ENCODE peak calls at places on chromosomes 13 and 19, in seven cellular contexts. V is transverse colon, R is prostate gland, B is GM12878, Z is tibial nerve, L is breast epithelium, Y is sigmoid colon. N is an unnamed sample.

GRCh38 chr13:35131471-35131870 is 189.4 kb downstream of the NBEA start:
- DNase-seq in V (no peak), R (no peak), B (no peak), Z (no peak), L (no peak), Y (no peak), N (no peak)

GRCh38 chr19:14530005-14530348 is 583 bp downstream of the TECR start:
- DNase-seq in V (peak), R (no peak), B (no peak), Z (no peak), L (peak), Y (no peak), N (peak)

GRCh38 chr19:15449620-15450527 is at the start of gene WIZ:
- DNase-seq in V (peak), R (peak), B (no peak), Z (peak), L (peak), Y (peak), N (peak)

GRCh38 chr13:87698268-87698667 is 27.1 kb downstream of the SLITRK5 start:
- DNase-seq in V (no peak), R (no peak), B (no peak), Z (no peak), L (no peak), Y (no peak), N (no peak)

GRCh38 chr13:76683854-76684253 is 202.4 kb downstream of the KCTD12 start:
- DNase-seq in V (no peak), R (no peak), B (no peak), Z (no peak), L (no peak), Y (no peak), N (no peak)

GRCh38 chr19:34317311-34317927 is 47.6 kb upstream of the GPI start:
- DNase-seq in V (peak), R (no peak), B (no peak), Z (no peak), L (no peak), Y (peak), N (peak)

GRCh38 chr13:43953370-43953769 is 73.7 kb downstream of the LACC1 start:
- DNase-seq in V (no peak), R (no peak), B (no peak), Z (no peak), L (peak), Y (no peak), N (no peak)

GRCh38 chr19:50796634-50797428 is 6.6 kb downstream of the ACP4 start:
- DNase-seq in V (no peak), R (no peak), B (no peak), Z (no peak), L (no peak), Y (no peak), N (no peak)

GRCh38 chr13:85261757-85262346 is 537.4 kb downstream of the SLITRK6 start:
- DNase-seq in V (no peak), R (no peak), B (no peak), Z (no peak), L (no peak), Y (no peak), N (peak)

GRCh38 chr19:30227661-30228112 is 144.5 kb upstream of the ZNF536 start:
- DNase-seq in V (peak), R (peak), B (no peak), Z (no peak), L (no peak), Y (peak), N (peak)

GRCh38 chr13:26709461-26709860 is 51.1 kb downstream of the GPR12 start:
- DNase-seq in V (no peak), R (no peak), B (no peak), Z (no peak), L (no peak), Y (no peak), N (no peak)

GRCh38 chr13:66886248-66886647 is 343.9 kb downstream of the PCDH9 start:
- DNase-seq in V (no peak), R (no peak), B (no peak), Z (no peak), L (no peak), Y (no peak), N (no peak)

GRCh38 chr13:29435125-29435911 is 160.2 kb downstream of the SLC7A1 start:
- DNase-seq in V (no peak), R (no peak), B (no peak), Z (no peak), L (no peak), Y (peak), N (no peak)

GRCh38 chr19:14674764-14675163 is at the start of gene ADGRE3:
- DNase-seq in V (no peak), R (no peak), B (no peak), Z (no peak), L (no peak), Y (no peak), N (no peak)

GRCh38 chr13:48731957-48732569 is 78.3 kb downstream of the CYSLTR2 start:
- DNase-seq in V (peak), R (no peak), B (no peak), Z (no peak), L (no peak), Y (no peak), N (peak)

GRCh38 chr19:49469828-49470614 is 4.0 kb upstream of the FLT3LG start:
- DNase-seq in V (peak), R (no peak), B (peak), Z (no peak), L (no peak), Y (no peak), N (no peak)

GRCh38 chr13:38415233-38415632 is 65.6 kb downstream of the UFM1 start:
- DNase-seq in V (peak), R (no peak), B (peak), Z (no peak), L (no peak), Y (no peak), N (no peak)

GRCh38 chr13:45047394-45048328 is 58.3 kb downstream of the GPALPP1 start:
- DNase-seq in V (peak), R (peak), B (peak), Z (peak), L (peak), Y (peak), N (peak)

GRCh38 chr13:41694902-41695301 is 237.6 kb downstream of the RGCC start:
- DNase-seq in V (peak), R (peak), B (peak), Z (peak), L (no peak), Y (peak), N (no peak)

GRCh38 chr13:32309812-32310706 is 5.1 kb downstream of the ZAR1L start:
- DNase-seq in V (peak), R (no peak), B (no peak), Z (no peak), L (no peak), Y (no peak), N (peak)

GRCh38 chr13:37453246-37453645 is 145.3 kb downstream of the POSTN start:
- DNase-seq in V (no peak), R (no peak), B (no peak), Z (no peak), L (no peak), Y (no peak), N (no peak)

GRCh38 chr19:53871448-53871847 is 3.8 kb downstream of the MYADM start:
- DNase-seq in V (no peak), R (no peak), B (no peak), Z (no peak), L (no peak), Y (no peak), N (no peak)

GRCh38 chr19:48490980-48491792 is 20.4 kb downstream of the LMTK3 start:
- DNase-seq in V (peak), R (no peak), B (no peak), Z (no peak), L (peak), Y (no peak), N (peak)

GRCh38 chr19:9806781-9807180 is 12.1 kb downstream of the FBXL12 start:
- DNase-seq in V (no peak), R (no peak), B (no peak), Z (no peak), L (no peak), Y (no peak), N (no peak)

GRCh38 chr19:47445527-47445926 is 26.2 kb downstream of the SLC8A2 start:
- DNase-seq in V (no peak), R (no peak), B (no peak), Z (no peak), L (no peak), Y (no peak), N (no peak)

GRCh38 chr13:95083758-95084157 is 217.5 kb downstream of the ABCC4 start:
- DNase-seq in V (no peak), R (no peak), B (no peak), Z (no peak), L (no peak), Y (no peak), N (no peak)

GRCh38 chr19:18161691-18162039 is 8.7 kb downstream of the PIK3R2 start:
- DNase-seq in V (no peak), R (no peak), B (no peak), Z (no peak), L (no peak), Y (no peak), N (no peak)
- TF ChIP-seq POLR2A in V (no peak), R (no peak), B (no peak), Z (no peak), L (no peak), Y (no peak), N (no peak)

GRCh38 chr19:35816262-35816661 is 3.6 kb upstream of the PRODH2 start:
- DNase-seq in V (no peak), R (no peak), B (no peak), Z (no peak), L (no peak), Y (no peak), N (no peak)
- TF ChIP-seq POLR2A in V (no peak), R (no peak), B (no peak), Z (no peak), L (no peak), Y (no peak), N (no peak)

GRCh38 chr19:13116282-13117175 is at the start of gene TRMT1:
- DNase-seq in V (peak), R (peak), B (peak), Z (peak), L (peak), Y (peak), N (peak)

GRCh38 chr19:13117176-13117771 is 734 bp upstream of the TRMT1 start:
- DNase-seq in V (no peak), R (no peak), B (no peak), Z (no peak), L (no peak), Y (no peak), N (no peak)

GRCh38 chr19:13118424-13119193 is 545 bp downstream of the NACC1 start:
- DNase-seq in V (no peak), R (peak), B (no peak), Z (no peak), L (no peak), Y (peak), N (peak)

GRCh38 chr19:13117772-13118423 is at the start of gene NACC1:
- DNase-seq in V (peak), R (peak), B (no peak), Z (peak), L (peak), Y (peak), N (peak)

DNA sequence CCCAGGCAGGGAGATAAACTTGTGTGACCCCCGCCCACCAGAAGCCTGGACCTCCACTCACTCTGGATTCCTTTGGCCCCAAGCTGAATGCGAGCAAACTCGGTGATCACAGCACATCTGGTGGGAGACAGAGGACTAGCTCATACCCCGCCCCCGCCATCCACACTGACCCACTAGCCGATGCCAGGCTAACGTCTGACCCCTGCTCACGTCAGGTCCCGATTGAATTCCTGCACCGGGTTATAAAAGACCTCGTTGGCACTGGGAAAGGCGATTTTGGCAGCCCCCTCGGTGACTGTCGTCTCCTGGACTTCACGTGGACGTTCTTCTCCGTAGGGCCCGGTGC is 631 bp downstream of the TRMT1 start:
- DNase-seq in V (no peak), R (no peak), B (no peak), Z (no peak), L (no peak), Y (no peak), N (no peak)
- TF ChIP-seq POLR2A in V (no peak), R (no peak), B (no peak), Z (no peak), L (no peak), Y (no peak), N (no peak)

DNA sequence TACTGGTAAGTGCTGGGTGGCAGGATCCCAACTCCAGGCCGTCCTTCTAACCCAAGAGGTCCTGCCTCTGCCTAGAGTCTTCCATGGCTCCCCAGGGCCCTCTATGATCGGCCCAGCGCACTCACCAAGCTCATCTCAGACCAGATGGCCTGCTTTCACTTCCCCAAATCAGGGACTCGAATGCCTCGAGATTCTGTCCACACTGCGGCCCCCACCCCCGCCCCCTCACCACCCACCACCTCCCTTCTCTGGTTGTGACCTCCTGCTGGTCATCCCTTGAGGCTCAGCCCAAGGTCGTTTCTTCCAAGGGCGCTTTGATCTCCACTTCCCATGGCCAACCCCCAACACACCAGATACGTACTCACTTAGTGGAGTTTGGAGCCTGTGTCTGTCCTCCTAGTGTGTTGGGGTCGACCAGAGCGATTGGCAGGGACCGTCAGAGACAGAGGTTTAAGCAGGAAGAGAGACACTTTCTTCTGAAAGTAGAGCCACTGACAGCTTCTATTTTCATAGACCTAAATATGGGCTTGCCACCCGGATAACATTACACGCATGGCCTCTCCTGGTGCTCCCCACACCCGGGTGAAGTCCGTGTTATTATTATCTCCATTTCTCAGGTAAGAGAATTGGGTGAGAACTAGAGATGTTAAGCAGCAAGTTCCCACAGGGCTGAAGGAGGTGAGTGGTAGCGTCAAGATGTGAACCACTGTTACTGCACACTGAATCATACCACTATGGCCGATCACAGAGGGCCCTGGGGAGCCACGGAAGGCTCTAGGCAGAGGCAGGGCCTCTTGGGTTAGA is at the start of gene FCER2:
- DNase-seq in V (peak), R (no peak), B (peak), Z (no peak), L (no peak), Y (no peak), N (no peak)
- TF ChIP-seq POLR2A in V (no peak), R (no peak), B (peak), Z (no peak), L (no peak), Y (no peak), N (no peak)

DNA sequence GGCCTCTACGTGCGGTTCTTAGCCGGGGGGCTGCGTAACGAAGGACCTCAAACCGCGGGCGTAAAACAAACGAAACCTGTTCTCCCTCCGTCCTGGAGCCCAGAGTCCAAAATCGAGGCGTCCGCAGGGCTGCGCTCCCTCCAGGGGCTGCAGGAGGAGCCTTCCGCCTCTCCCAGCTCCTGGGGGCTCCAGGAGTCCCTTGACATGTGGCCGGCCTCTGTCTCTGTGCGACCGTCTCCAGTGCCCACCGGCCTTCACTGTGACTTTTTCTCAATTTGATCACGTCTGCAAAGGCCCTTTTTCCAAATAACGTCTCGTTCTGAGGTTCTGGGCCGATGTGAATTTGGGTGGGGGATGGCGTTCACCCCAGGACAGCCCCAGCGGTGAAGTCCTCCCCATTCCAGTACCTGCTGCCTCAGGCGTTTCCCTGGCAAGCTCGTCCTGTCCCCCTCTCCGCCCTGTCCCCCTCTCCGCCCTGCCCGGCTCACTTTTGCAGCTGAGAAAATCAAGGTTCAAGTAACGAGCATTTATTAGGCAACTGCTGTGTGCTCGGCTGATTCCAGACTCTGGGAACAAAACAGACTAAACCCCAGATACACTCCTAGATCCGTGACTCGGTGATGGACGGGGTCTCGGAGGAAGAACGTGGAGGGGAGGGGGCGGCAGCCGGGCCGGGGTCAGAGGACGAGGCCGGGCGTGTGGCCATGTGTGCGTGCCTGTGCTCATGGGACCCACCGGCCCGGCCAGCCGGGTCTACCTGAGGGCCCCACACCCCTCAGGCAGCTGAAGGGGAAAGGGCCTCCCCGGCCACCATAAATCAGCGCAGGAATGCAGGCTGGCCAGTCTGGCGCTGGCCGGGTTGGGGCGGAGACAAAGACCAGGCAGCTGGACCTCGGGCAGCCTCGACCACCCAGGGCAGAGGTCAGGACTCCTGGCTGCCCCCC is 28.1 kb upstream of the WDR18 start:
- DNase-seq in V (peak), R (no peak), B (no peak), Z (no peak), L (no peak), Y (no peak), N (no peak)
- TF ChIP-seq POLR2A in V (no peak), R (no peak), B (no peak), Z (no peak), L (no peak), Y (no peak), N (no peak)

DNA sequence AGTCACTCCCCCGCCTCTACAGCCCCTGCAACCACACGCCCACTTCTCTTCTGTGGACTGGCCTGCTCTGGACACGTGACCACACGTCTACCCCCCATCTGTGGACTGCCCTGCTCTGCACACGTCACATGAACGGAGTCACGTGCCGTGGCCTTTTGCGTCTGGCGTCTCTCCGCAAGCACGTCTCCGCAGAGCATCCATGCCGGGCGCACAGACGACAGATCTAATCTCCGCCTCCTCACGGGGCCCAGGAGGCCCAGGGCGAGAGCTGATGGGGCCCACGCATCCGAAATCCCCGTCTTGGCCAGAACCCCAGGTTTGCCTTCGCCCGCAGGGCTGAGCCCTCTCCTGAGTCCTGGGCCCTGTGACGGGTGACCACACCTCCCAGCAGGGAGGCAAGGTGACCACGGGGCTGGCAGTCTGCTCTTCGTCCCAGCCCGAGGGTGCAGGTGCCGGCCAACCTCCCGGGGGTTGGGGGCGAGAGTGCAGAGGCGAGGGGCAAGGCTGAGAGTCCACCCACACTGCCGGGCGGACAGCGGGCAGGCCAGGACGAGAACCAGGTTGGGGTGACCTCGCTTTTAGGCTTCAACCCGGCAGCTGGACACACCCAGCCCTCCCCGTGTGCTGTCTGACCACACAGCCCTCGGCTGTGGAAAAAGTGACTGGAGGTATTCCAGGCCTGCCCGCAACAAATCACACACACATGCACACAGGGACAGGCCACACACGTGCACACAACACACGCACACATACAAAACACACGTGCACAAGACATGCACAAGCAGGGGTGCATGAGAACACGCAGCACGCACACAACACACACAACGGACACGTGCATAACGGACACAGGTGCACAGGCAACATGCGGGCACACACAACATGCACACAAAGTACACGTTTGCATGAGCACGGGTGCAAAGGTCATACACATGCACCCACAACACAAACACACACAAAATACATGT is 3.9 kb downstream of the SBNO2 start:
- DNase-seq in V (peak), R (peak), B (no peak), Z (no peak), L (peak), Y (peak), N (no peak)
- TF ChIP-seq POLR2A in V (no peak), R (no peak), B (no peak), Z (no peak), L (no peak), Y (peak), N (no peak)

GRCh38 chr19:39435499-39436349 is at the start of gene RPS16:
- DNase-seq in V (peak), R (peak), B (peak), Z (peak), L (peak), Y (peak), N (peak)
- TF ChIP-seq POLR2A in V (peak), R (peak), B (peak), Z (peak), L (peak), Y (peak), N (peak)

GRCh38 chr19:39413269-39413902 is 917 bp downstream of the PLEKHG2 start:
- DNase-seq in V (peak), R (peak), B (no peak), Z (no peak), L (peak), Y (peak), N (no peak)

GRCh38 chr19:39412867-39413268 is 399 bp downstream of the PLEKHG2 start:
- DNase-seq in V (no peak), R (peak), B (no peak), Z (no peak), L (no peak), Y (no peak), N (no peak)

GRCh38 chr19:39411006-39411831 is 1.2 kb upstream of the PLEKHG2 start:
- DNase-seq in V (peak), R (peak), B (no peak), Z (no peak), L (peak), Y (peak), N (peak)

GRCh38 chr19:39411832-39412099 is 703 bp upstream of the PLEKHG2 start:
- DNase-seq in V (peak), R (peak), B (peak), Z (peak), L (peak), Y (peak), N (peak)

GRCh38 chr19:39412100-39412866 is at the start of gene PLEKHG2:
- DNase-seq in V (peak), R (peak), B (peak), Z (peak), L (peak), Y (peak), N (peak)
- TF ChIP-seq POLR2A in V (peak), R (peak), B (peak), Z (peak), L (peak), Y (peak), N (peak)